ENCODE peak calls at places on chromosomes 12 and 14, in seven cellular contexts. Z, R, J, O, H, A and I are unnamed samples. For H3K4me1 and H3K9me3, the result is how much of the 10 kb centered on the place peaks cover.

GRCh38 chr12:2240390-2240789 is 187.6 kb downstream of the CACNA1C start:
- DNase-seq in Z (no peak), R (no peak), J (no peak), O (no peak), H (no peak), A (no peak), I (no peak)

GRCh38 chr14:95482967-95483842 is 33.2 kb downstream of the SYNE3 start:
- DNase-seq in Z (peak), R (peak), J (peak), O (no peak), H (peak), A (peak), I (peak)

GRCh38 chr14:54784060-54784459 is 118.6 kb downstream of the GCH1 start:
- DNase-seq in Z (peak), R (peak), J (no peak), O (no peak), H (no peak), A (no peak), I (peak)

GRCh38 chr12:16482726-16483125 is 123.2 kb downstream of the LMO3 start:
- DNase-seq in Z (no peak), R (no peak), J (no peak), O (no peak), H (no peak), A (no peak), I (no peak)

GRCh38 chr12:112382866-112383265 is 635 bp upstream of the HECTD4 start:
- DNase-seq in Z (no peak), R (no peak), J (no peak), O (no peak), H (no peak), A (no peak), I (no peak)

GRCh38 chr14:104976198-104977007 is 1.8 kb downstream of the AHNAK2 start:
- DNase-seq in Z (peak), R (peak), J (peak), O (peak), H (peak), A (peak), I (peak)

GRCh38 chr14:24576766-24577165 is 716 bp upstream of the CTSG start:
- DNase-seq in Z (no peak), R (no peak), J (no peak), O (no peak), H (no peak), A (no peak), I (no peak)

GRCh38 chr12:68792952-68793351 is 15.0 kb upstream of the MDM2 start:
- DNase-seq in Z (peak), R (no peak), J (no peak), O (no peak), H (no peak), A (peak), I (no peak)

GRCh38 chr12:124609041-124609984 is 41.9 kb upstream of the NCOR2 start:
- DNase-seq in Z (peak), R (peak), J (peak), O (peak), H (peak), A (peak), I (no peak)

GRCh38 chr12:46830731-46831334 is 5.0 kb upstream of the SLC38A4 start:
- DNase-seq in Z (no peak), R (no peak), J (peak), O (no peak), H (no peak), A (peak), I (no peak)

GRCh38 chr14:69693145-69693544 is 73.8 kb upstream of the SRSF5 start:
- DNase-seq in Z (peak), R (peak), J (no peak), O (no peak), H (no peak), A (peak), I (no peak)

GRCh38 chr12:42468341-42468821 is 121.2 kb downstream of the PRICKLE1 start:
- DNase-seq in Z (no peak), R (peak), J (no peak), O (no peak), H (no peak), A (peak), I (no peak)

GRCh38 chr14:22556990-22557623 is 31.9 kb downstream of the DAD1 start:
- DNase-seq in Z (peak), R (peak), J (peak), O (peak), H (peak), A (peak), I (peak)

GRCh38 chr12:53195516-53196420 is 11.3 kb downstream of the ITGB7 start:
- DNase-seq in Z (no peak), R (no peak), J (peak), O (no peak), H (no peak), A (no peak), I (peak)

GRCh38 chr12:113445544-113446176 is 23.5 kb downstream of the SDSL start:
- DNase-seq in Z (no peak), R (no peak), J (no peak), O (no peak), H (no peak), A (peak), I (no peak)

GRCh38 chr12:125243811-125244210 is 178.6 kb downstream of the AACS start:
- DNase-seq in Z (no peak), R (no peak), J (no peak), O (no peak), H (no peak), A (no peak), I (no peak)

GRCh38 chr12:109727746-109728726 is 14.4 kb downstream of the FAM222A start:
- DNase-seq in Z (no peak), R (peak), J (peak), O (peak), H (peak), A (no peak), I (no peak)

GRCh38 chr14:50001146-50001998 is 108.5 kb downstream of the ARF6 start:
- DNase-seq in Z (peak), R (no peak), J (no peak), O (peak), H (peak), A (peak), I (peak)

GRCh38 chr12:2051700-2052625 is 824 bp upstream of the CACNA1C start:
- DNase-seq in Z (no peak), R (no peak), J (no peak), O (no peak), H (no peak), A (peak), I (no peak)

GRCh38 chr14:45698462-45699134 is 445.6 kb upstream of the MIS18BP1 start:
- DNase-seq in Z (no peak), R (no peak), J (no peak), O (no peak), H (no peak), A (no peak), I (no peak)

GRCh38 chr14:104803280-104803915 is 2.5 kb downstream of the ZBTB42 start:
- DNase-seq in Z (no peak), R (peak), J (no peak), O (no peak), H (no peak), A (no peak), I (no peak)

GRCh38 chr14:99576761-99577705 is 27.0 kb downstream of the CCDC85C start:
- DNase-seq in Z (no peak), R (no peak), J (no peak), O (no peak), H (no peak), A (no peak), I (no peak)

GRCh38 chr14:99578541-99579044 is 25.4 kb downstream of the CCDC85C start:
- DNase-seq in Z (no peak), R (peak), J (no peak), O (no peak), H (no peak), A (no peak), I (no peak)

GRCh38 chr14:99579903-99580570 is 24.0 kb downstream of the CCDC85C start:
- DNase-seq in Z (peak), R (no peak), J (no peak), O (peak), H (no peak), A (no peak), I (no peak)

GRCh38 chr14:99581371-99581770 is 22.6 kb downstream of the CCDC85C start:
- DNase-seq in Z (no peak), R (no peak), J (no peak), O (no peak), H (no peak), A (no peak), I (no peak)

GRCh38 chr14:99579077-99579836 is 24.8 kb downstream of the CCDC85C start:
- DNase-seq in Z (peak), R (no peak), J (no peak), O (peak), H (no peak), A (no peak), I (no peak)
- H3K4me1 ChIP-seq in Z (under half), R (under half), J (under half), O (under half), H (under half), A (half or more), I (under half)

GRCh38 chr12:132367852-132368251 is 38.5 kb upstream of the GALNT9 start:
- DNase-seq in Z (no peak), R (no peak), J (no peak), O (peak), H (no peak), A (no peak), I (no peak)
- H3K9me3 ChIP-seq in Z (under half), R (under half), J (under half), O (under half), H (under half), A (under half), I (under half)

DNA sequence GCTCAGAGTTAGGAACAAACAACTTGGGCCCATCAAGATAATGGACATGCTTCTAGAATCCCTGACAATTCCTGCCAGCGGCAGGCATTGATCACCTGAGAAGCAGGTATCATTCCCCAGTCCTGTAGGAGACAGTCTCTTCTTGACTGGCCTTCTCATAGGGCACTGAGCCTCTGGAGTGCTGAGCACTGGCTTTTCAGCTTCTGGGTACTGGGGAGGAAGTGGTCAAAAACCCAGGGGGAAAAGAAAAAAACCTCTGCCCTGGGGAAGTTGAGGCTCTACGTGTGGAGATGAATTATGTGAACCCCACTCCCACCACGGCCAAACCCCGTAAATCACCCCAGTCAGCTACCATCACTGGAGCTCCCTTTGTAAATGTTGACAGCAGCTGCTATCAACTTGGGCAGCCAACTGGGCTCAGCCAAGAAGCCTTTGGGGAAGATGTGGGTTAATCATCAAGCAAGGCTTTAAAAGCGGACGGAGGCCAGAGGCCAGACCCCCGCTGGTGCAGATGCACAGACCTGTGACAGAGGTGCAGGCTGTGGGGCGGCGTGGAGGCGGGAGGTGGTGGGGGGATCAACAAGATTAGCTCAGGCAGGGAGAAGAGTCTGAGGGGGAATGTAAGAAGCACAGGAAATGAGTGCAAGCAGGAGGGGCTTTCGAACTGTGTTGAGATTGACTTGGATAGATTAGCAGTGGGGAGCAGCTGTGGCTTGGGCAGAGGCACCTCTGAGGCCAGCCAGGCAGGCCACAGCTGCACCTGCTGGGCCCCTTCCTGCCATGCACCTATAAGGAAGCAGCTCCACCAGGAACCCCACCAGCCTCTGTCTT is 105.4 kb upstream of the HIF1A start:
- DNase-seq in Z (no peak), R (no peak), J (no peak), O (no peak), H (no peak), A (no peak), I (no peak)
- H3K4me1 ChIP-seq in Z (under half), R (under half), J (under half), O (under half), H (under half), A (under half), I (under half)

DNA sequence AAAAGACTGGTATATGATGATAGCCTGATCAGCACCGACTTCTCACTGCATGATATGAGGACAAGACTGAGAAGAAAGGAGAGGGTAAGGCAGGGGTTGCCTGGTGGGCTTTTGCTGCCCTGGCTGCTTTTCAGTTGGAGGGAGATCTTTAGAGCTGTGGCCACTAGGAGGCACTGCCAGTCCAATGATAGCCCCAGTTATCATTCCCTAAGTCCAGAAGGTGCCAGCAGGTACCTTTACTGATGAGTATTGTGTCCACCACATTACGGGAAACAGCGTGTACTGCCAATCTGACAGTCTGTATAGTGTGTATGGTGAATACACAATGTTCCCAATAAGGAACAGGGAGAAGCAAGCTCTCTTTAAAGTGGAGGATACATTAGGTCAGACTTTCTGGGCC is 55.8 kb upstream of the CCDC175 start:
- DNase-seq in Z (peak), R (no peak), J (no peak), O (no peak), H (no peak), A (peak), I (no peak)
- H3K9me3 ChIP-seq in Z (under half), R (under half), J (under half), O (under half), H (under half), A (under half), I (under half)

GRCh38 chr12:6641131-6641530 is 5.4 kb upstream of the LPAR5 start:
- DNase-seq in Z (no peak), R (no peak), J (no peak), O (no peak), H (no peak), A (no peak), I (no peak)

GRCh38 chr12:6643569-6644256 is 3.5 kb downstream of the ACRBP start:
- DNase-seq in Z (no peak), R (no peak), J (peak), O (no peak), H (no peak), A (no peak), I (no peak)

GRCh38 chr12:6638305-6638704 is 2.5 kb upstream of the LPAR5 start:
- DNase-seq in Z (no peak), R (no peak), J (no peak), O (no peak), H (no peak), A (no peak), I (no peak)

GRCh38 chr12:6639151-6639773 is 3.5 kb upstream of the LPAR5 start:
- DNase-seq in Z (no peak), R (no peak), J (no peak), O (no peak), H (no peak), A (no peak), I (no peak)

DNA sequence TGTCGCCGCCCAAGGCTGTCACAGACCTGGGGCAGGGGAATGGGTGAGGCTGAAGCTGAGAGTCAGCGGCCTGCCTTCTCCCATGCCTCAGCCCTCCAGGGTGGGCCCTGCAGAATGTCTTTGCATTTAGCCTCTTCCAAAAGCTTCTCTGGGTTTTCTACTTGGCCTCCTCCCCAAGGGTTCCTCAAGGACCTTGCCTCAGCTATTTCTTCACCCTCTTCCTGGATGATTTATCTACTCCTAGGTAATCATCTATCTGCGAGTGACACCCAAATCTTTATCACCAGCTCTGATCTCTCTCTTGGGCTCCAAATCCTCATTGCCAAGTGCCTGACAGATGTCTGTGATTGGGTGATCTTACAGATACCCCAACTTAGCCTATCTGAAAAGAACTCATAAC is 4.7 kb upstream of the LPAR5 start:
- DNase-seq in Z (no peak), R (no peak), J (no peak), O (no peak), H (no peak), A (no peak), I (no peak)
- H3K4me1 ChIP-seq in Z (under half), R (under half), J (under half), O (under half), H (under half), A (under half), I (under half)

GRCh38 chr14:42992930-42993329 is 1386.3 kb downstream of the LRFN5 start:
- DNase-seq in Z (no peak), R (no peak), J (no peak), O (no peak), H (no peak), A (no peak), I (no peak)

GRCh38 chr14:42994001-42994736 is 1387.5 kb downstream of the LRFN5 start:
- DNase-seq in Z (no peak), R (no peak), J (no peak), O (no peak), H (no peak), A (peak), I (no peak)
- H3K9me3 ChIP-seq in Z (under half), R (under half), J (under half), O (under half), H (under half), A (under half), I (under half)

GRCh38 chr12:101695698-101696097 is 1.7 kb upstream of the CHPT1 start:
- DNase-seq in Z (peak), R (no peak), J (no peak), O (no peak), H (no peak), A (no peak), I (no peak)
- H3K4me1 ChIP-seq in Z (under half), R (under half), J (under half), O (under half), H (under half), A (under half), I (under half)

DNA sequence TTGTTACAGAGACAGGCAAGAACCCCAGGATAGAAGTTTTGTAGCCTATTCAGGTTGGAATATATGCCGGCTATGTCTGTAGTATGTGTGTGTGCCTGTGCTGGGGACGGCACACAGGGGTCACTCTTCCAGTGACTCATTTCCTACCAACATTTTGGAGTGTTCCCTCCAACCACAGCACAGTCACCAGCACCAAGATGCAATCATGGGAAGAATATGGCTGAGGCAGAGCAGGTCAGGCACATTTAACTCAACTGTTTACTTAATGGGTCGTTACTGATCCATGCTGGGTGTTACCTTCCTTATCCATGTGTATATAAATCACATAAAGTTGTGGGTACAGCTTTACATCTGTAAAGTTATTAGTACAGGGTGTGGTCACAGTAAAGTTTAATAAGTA is 178.3 kb downstream of the PRKD1 start:
- DNase-seq in Z (peak), R (no peak), J (no peak), O (no peak), H (no peak), A (peak), I (no peak)
- H3K9me3 ChIP-seq in Z (under half), R (under half), J (under half), O (under half), H (under half), A (under half), I (under half)

DNA sequence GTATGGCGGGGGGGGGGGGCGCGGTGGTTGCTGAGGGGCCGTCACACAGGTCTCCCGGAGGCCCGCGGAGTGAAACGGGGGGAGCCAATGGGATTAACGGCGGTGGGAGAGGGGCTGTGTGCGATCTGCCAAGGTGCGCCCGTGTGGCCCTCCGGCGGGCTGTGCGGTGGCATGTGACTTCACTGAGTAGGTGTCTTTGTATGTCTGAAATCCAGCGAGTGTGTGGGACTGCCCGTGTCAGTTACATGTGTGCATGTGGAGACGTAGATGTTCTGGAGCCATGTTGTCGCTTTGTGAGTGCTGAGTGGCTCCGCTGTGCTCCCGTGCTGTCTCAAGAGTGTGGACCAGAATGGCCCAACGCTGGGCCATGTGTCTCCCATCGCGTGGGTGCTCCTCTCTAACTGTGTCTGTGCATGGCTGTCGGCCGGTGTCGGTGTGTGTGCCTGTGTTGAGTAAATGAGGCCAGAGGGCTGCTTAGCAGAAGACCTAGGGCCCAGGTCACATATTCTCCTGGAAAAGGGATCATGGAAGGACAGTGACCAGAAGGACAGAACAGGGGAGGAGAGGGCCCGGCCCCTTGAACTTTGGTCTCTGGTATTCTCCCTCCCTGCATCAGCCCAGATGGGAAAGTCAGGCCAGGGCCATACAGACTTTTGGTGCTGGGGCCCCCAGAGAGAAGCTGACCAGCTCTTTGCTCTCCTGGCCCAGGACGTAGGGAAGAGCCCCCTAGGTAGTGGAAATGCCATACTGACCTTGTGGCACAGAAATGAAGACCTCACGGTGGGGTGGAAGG is 1.6 kb downstream of the PTMS start:
- DNase-seq in Z (no peak), R (no peak), J (no peak), O (no peak), H (no peak), A (peak), I (no peak)
- H3K4me1 ChIP-seq in Z (under half), R (under half), J (under half), O (half or more), H (under half), A (under half), I (half or more)

DNA sequence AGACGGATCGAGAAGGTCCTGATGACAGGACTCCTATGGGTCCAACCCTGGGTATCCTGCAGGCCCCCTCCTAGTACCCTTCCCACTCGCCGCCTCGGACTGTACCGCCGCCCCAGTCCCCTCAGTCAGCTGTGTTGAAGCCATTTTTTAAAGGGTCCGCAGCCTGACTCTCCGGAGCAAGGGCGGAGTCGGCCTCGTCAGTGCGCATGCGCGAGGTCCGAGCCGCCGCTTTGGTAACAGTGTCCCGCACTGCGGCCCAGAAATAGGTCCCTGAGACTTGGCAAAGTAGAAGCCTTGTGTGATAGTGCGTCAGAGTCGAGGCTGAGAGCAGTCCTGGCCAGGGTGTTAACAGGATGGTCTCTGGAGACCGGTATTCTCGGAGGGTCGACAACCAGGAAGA is 769.0 kb upstream of the ALG10B start:
- DNase-seq in Z (no peak), R (no peak), J (no peak), O (peak), H (no peak), A (no peak), I (no peak)
- H3K9me3 ChIP-seq in Z (under half), R (under half), J (under half), O (under half), H (under half), A (under half), I (under half)